ENCODE peak calls at places on chromosome 7, in seven cellular contexts. One of them, this sample, is unnamed.

GRCh38 chr7:7665031-7665430 is 24.5 kb downstream of the UMAD1 start:
- DNase-seq in T follicular helper cell: no peak
- DNase-seq in MM.1S: no peak
- DNase-seq in epithelial cell of esophagus: no peak
- DNase-seq in activated CD8-positive, alpha-beta memory T cell treated with anti-CD3 and anti-CD28 coated beads for 4 hours: no peak
- DNase-seq in choroid plexus epithelial cell: no peak
- DNase-seq in ascending aorta: no peak
- DNase-seq in this sample: no peak

GRCh38 chr7:111006691-111007090 is 84.2 kb upstream of the LRRN3 start:
- DNase-seq in MM.1S: no peak
- DNase-seq in choroid plexus epithelial cell: peak; percentile 70
- DNase-seq in T follicular helper cell: no peak
- DNase-seq in epithelial cell of esophagus: no peak
- DNase-seq in activated CD8-positive, alpha-beta memory T cell treated with anti-CD3 and anti-CD28 coated beads for 4 hours: no peak
- DNase-seq in ascending aorta: no peak
- DNase-seq in this sample: no peak

GRCh38 chr7:116955801-116956514 is 2.7 kb downstream of the ST7 start:
- DNase-seq in MM.1S: no peak
- DNase-seq in epithelial cell of esophagus: no peak
- DNase-seq in choroid plexus epithelial cell: no peak
- DNase-seq in ascending aorta: no peak
- DNase-seq in T follicular helper cell: no peak
- DNase-seq in activated CD8-positive, alpha-beta memory T cell treated with anti-CD3 and anti-CD28 coated beads for 4 hours: no peak
- DNase-seq in this sample: peak; percentile 19

GRCh38 chr7:144885453-144885852 is 49.6 kb upstream of the TPK1 start:
- DNase-seq in activated CD8-positive, alpha-beta memory T cell treated with anti-CD3 and anti-CD28 coated beads for 4 hours: no peak
- DNase-seq in epithelial cell of esophagus: no peak
- DNase-seq in MM.1S: no peak
- DNase-seq in T follicular helper cell: no peak
- DNase-seq in ascending aorta: no peak
- DNase-seq in choroid plexus epithelial cell: no peak
- DNase-seq in this sample: no peak

GRCh38 chr7:76506081-76506440 is 4.3 kb upstream of the UPK3B start:
- DNase-seq in activated CD8-positive, alpha-beta memory T cell treated with anti-CD3 and anti-CD28 coated beads for 4 hours: no peak
- DNase-seq in MM.1S: no peak
- DNase-seq in ascending aorta: no peak
- DNase-seq in choroid plexus epithelial cell: no peak
- DNase-seq in T follicular helper cell: no peak
- DNase-seq in epithelial cell of esophagus: no peak
- DNase-seq in this sample: no peak

GRCh38 chr7:80918909-80919721 is at the start of gene SEMA3C:
- DNase-seq in ascending aorta: peak; percentile 63
- DNase-seq in MM.1S: peak; percentile 86
- DNase-seq in choroid plexus epithelial cell: peak; percentile 99
- DNase-seq in T follicular helper cell: no peak
- DNase-seq in activated CD8-positive, alpha-beta memory T cell treated with anti-CD3 and anti-CD28 coated beads for 4 hours: no peak
- DNase-seq in epithelial cell of esophagus: peak; percentile 96
- DNase-seq in this sample: no peak

GRCh38 chr7:66883716-66884115 is 37.3 kb upstream of the TMEM248 start:
- DNase-seq in choroid plexus epithelial cell: peak; percentile 14
- DNase-seq in ascending aorta: no peak
- DNase-seq in activated CD8-positive, alpha-beta memory T cell treated with anti-CD3 and anti-CD28 coated beads for 4 hours: no peak
- DNase-seq in MM.1S: no peak
- DNase-seq in epithelial cell of esophagus: peak; percentile 66
- DNase-seq in T follicular helper cell: no peak
- DNase-seq in this sample: no peak

GRCh38 chr7:99196536-99197288 is 11.2 kb downstream of the KPNA7 start:
- DNase-seq in choroid plexus epithelial cell: peak; percentile 5
- DNase-seq in ascending aorta: no peak
- DNase-seq in T follicular helper cell: no peak
- DNase-seq in activated CD8-positive, alpha-beta memory T cell treated with anti-CD3 and anti-CD28 coated beads for 4 hours: no peak
- DNase-seq in MM.1S: no peak
- DNase-seq in epithelial cell of esophagus: peak; percentile 77
- DNase-seq in this sample: no peak

GRCh38 chr7:132249591-132249971 is 326.7 kb downstream of the PLXNA4 start:
- DNase-seq in choroid plexus epithelial cell: peak; percentile 18
- DNase-seq in T follicular helper cell: no peak
- DNase-seq in ascending aorta: no peak
- DNase-seq in epithelial cell of esophagus: peak; percentile 15
- DNase-seq in activated CD8-positive, alpha-beta memory T cell treated with anti-CD3 and anti-CD28 coated beads for 4 hours: no peak
- DNase-seq in MM.1S: no peak
- DNase-seq in this sample: no peak

GRCh38 chr7:77674878-77675277 is 21.4 kb upstream of the RSBN1L start:
- DNase-seq in T follicular helper cell: no peak
- DNase-seq in ascending aorta: no peak
- DNase-seq in epithelial cell of esophagus: peak; percentile 95
- DNase-seq in MM.1S: no peak
- DNase-seq in choroid plexus epithelial cell: no peak
- DNase-seq in activated CD8-positive, alpha-beta memory T cell treated with anti-CD3 and anti-CD28 coated beads for 4 hours: no peak
- DNase-seq in this sample: no peak

GRCh38 chr7:140485463-140486265 is 6.4 kb upstream of the MKRN1 start:
- DNase-seq in choroid plexus epithelial cell: no peak
- DNase-seq in T follicular helper cell: no peak
- DNase-seq in activated CD8-positive, alpha-beta memory T cell treated with anti-CD3 and anti-CD28 coated beads for 4 hours: no peak
- DNase-seq in ascending aorta: no peak
- DNase-seq in epithelial cell of esophagus: peak; percentile 70
- DNase-seq in MM.1S: no peak
- DNase-seq in this sample: no peak

GRCh38 chr7:39754326-39755120 is 131.2 kb downstream of the RALA start:
- DNase-seq in epithelial cell of esophagus: peak; percentile 24
- DNase-seq in activated CD8-positive, alpha-beta memory T cell treated with anti-CD3 and anti-CD28 coated beads for 4 hours: no peak
- DNase-seq in MM.1S: no peak
- DNase-seq in ascending aorta: no peak
- DNase-seq in choroid plexus epithelial cell: peak; percentile 42
- DNase-seq in T follicular helper cell: no peak
- DNase-seq in this sample: no peak

GRCh38 chr7:91940171-91940570 is 491 bp upstream of the AKAP9 start:
- DNase-seq in ascending aorta: no peak
- DNase-seq in choroid plexus epithelial cell: peak; percentile 38
- DNase-seq in T follicular helper cell: peak; percentile 6
- DNase-seq in MM.1S: peak; percentile 44
- DNase-seq in activated CD8-positive, alpha-beta memory T cell treated with anti-CD3 and anti-CD28 coated beads for 4 hours: no peak
- DNase-seq in epithelial cell of esophagus: peak; percentile 28
- DNase-seq in this sample: no peak

GRCh38 chr7:116552616-116553015 is 27.8 kb downstream of the CAV1 start:
- DNase-seq in T follicular helper cell: no peak
- DNase-seq in activated CD8-positive, alpha-beta memory T cell treated with anti-CD3 and anti-CD28 coated beads for 4 hours: no peak
- DNase-seq in MM.1S: no peak
- DNase-seq in choroid plexus epithelial cell: peak; percentile 31
- DNase-seq in epithelial cell of esophagus: peak; percentile 78
- DNase-seq in ascending aorta: no peak
- DNase-seq in this sample: no peak